ENCODE peak calls at places on chromosomes 1 and 21, in six cellular contexts. One of them, this sample, is unnamed.

GRCh38 chr1:244918422-244919319 is 54.3 kb upstream of the HNRNPU start:
- DNase-seq in heart left ventricle: peak; percentile 73
- DNase-seq in prostate gland: peak; percentile 8
- DNase-seq in neuronal stem cell: peak; percentile 21
- DNase-seq in CD8-positive, alpha-beta T cell: peak; percentile 83
- DNase-seq in mesendoderm: peak; percentile 22
- DNase-seq in this sample: peak; percentile 72

GRCh38 chr1:214435867-214436266 is 115.5 kb downstream of the PTPN14 start:
- DNase-seq in neuronal stem cell: no peak
- DNase-seq in heart left ventricle: no peak
- DNase-seq in mesendoderm: no peak
- DNase-seq in prostate gland: no peak
- DNase-seq in CD8-positive, alpha-beta T cell: no peak
- DNase-seq in this sample: no peak

GRCh38 chr1:151612506-151613274 is 840 bp downstream of the SNX27 start:
- DNase-seq in neuronal stem cell: no peak
- DNase-seq in CD8-positive, alpha-beta T cell: peak; percentile 34
- DNase-seq in mesendoderm: peak; percentile 61
- DNase-seq in heart left ventricle: peak; percentile 70
- DNase-seq in prostate gland: peak; percentile 7
- DNase-seq in this sample: peak; percentile 17

GRCh38 chr21:34545079-34545884 is 33.3 kb upstream of the KCNE1 start:
- DNase-seq in mesendoderm: peak; percentile 68
- DNase-seq in heart left ventricle: no peak
- DNase-seq in prostate gland: no peak
- DNase-seq in CD8-positive, alpha-beta T cell: no peak
- DNase-seq in neuronal stem cell: no peak
- DNase-seq in this sample: peak; percentile 45

GRCh38 chr1:162366671-162367070 is 10.0 kb downstream of the SPATA46 start:
- DNase-seq in neuronal stem cell: no peak
- DNase-seq in mesendoderm: no peak
- DNase-seq in CD8-positive, alpha-beta T cell: no peak
- DNase-seq in prostate gland: no peak
- DNase-seq in heart left ventricle: no peak
- DNase-seq in this sample: no peak

GRCh38 chr1:150144606-150145005 is 5.1 kb upstream of the PLEKHO1 start:
- DNase-seq in mesendoderm: no peak
- DNase-seq in neuronal stem cell: no peak
- DNase-seq in CD8-positive, alpha-beta T cell: no peak
- DNase-seq in prostate gland: no peak
- DNase-seq in heart left ventricle: no peak
- DNase-seq in this sample: no peak

GRCh38 chr1:218165687-218166088 is 119.4 kb upstream of the RRP15 start:
- DNase-seq in CD8-positive, alpha-beta T cell: no peak
- DNase-seq in mesendoderm: no peak
- DNase-seq in neuronal stem cell: peak; percentile 5
- DNase-seq in heart left ventricle: no peak
- DNase-seq in prostate gland: no peak
- DNase-seq in this sample: no peak

GRCh38 chr1:98086796-98087195 is 166.0 kb upstream of the DPYD start:
- DNase-seq in heart left ventricle: no peak
- DNase-seq in CD8-positive, alpha-beta T cell: no peak
- DNase-seq in neuronal stem cell: peak; percentile 29
- DNase-seq in mesendoderm: peak; percentile 97
- DNase-seq in prostate gland: no peak
- DNase-seq in this sample: no peak

GRCh38 chr1:205273551-205273982 is 45.8 kb downstream of the TMCC2 start:
- DNase-seq in heart left ventricle: peak; percentile 90
- DNase-seq in mesendoderm: peak; percentile 90
- DNase-seq in neuronal stem cell: peak; percentile 81
- DNase-seq in CD8-positive, alpha-beta T cell: peak; percentile 83
- DNase-seq in prostate gland: peak; percentile 87
- DNase-seq in this sample: peak; percentile 91

GRCh38 chr1:50724626-50725286 is 235.3 kb downstream of the FAF1 start:
- DNase-seq in mesendoderm: no peak
- DNase-seq in prostate gland: no peak
- DNase-seq in neuronal stem cell: no peak
- DNase-seq in heart left ventricle: no peak
- DNase-seq in CD8-positive, alpha-beta T cell: no peak
- DNase-seq in this sample: no peak

GRCh38 chr1:183267646-183268431 is 81.8 kb downstream of the LAMC2 start:
- DNase-seq in prostate gland: no peak
- DNase-seq in heart left ventricle: no peak
- DNase-seq in mesendoderm: no peak
- DNase-seq in neuronal stem cell: no peak
- DNase-seq in CD8-positive, alpha-beta T cell: no peak
- DNase-seq in this sample: no peak

GRCh38 chr1:191160837-191161236 is 683.2 kb upstream of the BRINP3 start:
- DNase-seq in prostate gland: no peak
- DNase-seq in mesendoderm: no peak
- DNase-seq in heart left ventricle: no peak
- DNase-seq in neuronal stem cell: no peak
- DNase-seq in CD8-positive, alpha-beta T cell: no peak
- DNase-seq in this sample: no peak

GRCh38 chr1:6090996-6091822 is 45.5 kb downstream of the KCNAB2 start:
- DNase-seq in prostate gland: no peak
- DNase-seq in mesendoderm: no peak
- DNase-seq in neuronal stem cell: no peak
- DNase-seq in heart left ventricle: no peak
- DNase-seq in CD8-positive, alpha-beta T cell: no peak
- DNase-seq in this sample: no peak

GRCh38 chr1:47935856-47936255 is 61.3 kb downstream of the TRABD2B start:
- DNase-seq in CD8-positive, alpha-beta T cell: no peak
- DNase-seq in neuronal stem cell: no peak
- DNase-seq in mesendoderm: no peak
- DNase-seq in heart left ventricle: no peak
- DNase-seq in prostate gland: no peak
- DNase-seq in this sample: no peak

GRCh38 chr1:221829327-221830011 is 87.6 kb upstream of the DUSP10 start:
- DNase-seq in neuronal stem cell: no peak
- DNase-seq in mesendoderm: no peak
- DNase-seq in CD8-positive, alpha-beta T cell: peak; percentile 60
- DNase-seq in prostate gland: no peak
- DNase-seq in heart left ventricle: no peak
- DNase-seq in this sample: no peak

GRCh38 chr1:96987186-96987703 is 265.7 kb downstream of the PTBP2 start:
- DNase-seq in neuronal stem cell: no peak
- DNase-seq in heart left ventricle: no peak
- DNase-seq in mesendoderm: no peak
- DNase-seq in CD8-positive, alpha-beta T cell: no peak
- DNase-seq in prostate gland: no peak
- DNase-seq in this sample: no peak

GRCh38 chr21:46344219-46344915 is 20.4 kb downstream of the PCNT start:
- DNase-seq in prostate gland: no peak
- DNase-seq in heart left ventricle: no peak
- DNase-seq in mesendoderm: no peak
- DNase-seq in CD8-positive, alpha-beta T cell: no peak
- DNase-seq in neuronal stem cell: no peak
- DNase-seq in this sample: no peak

GRCh38 chr1:225691377-225691776 is 38.5 kb upstream of the ENAH start:
- DNase-seq in CD8-positive, alpha-beta T cell: no peak
- DNase-seq in heart left ventricle: no peak
- DNase-seq in prostate gland: no peak
- DNase-seq in mesendoderm: no peak
- DNase-seq in neuronal stem cell: no peak
- DNase-seq in this sample: no peak

GRCh38 chr1:228487336-228488106 is at the start of gene RNF187:
- DNase-seq in CD8-positive, alpha-beta T cell: peak; percentile 65
- DNase-seq in prostate gland: peak; percentile 82
- DNase-seq in heart left ventricle: peak; percentile 97
- DNase-seq in mesendoderm: no peak
- DNase-seq in neuronal stem cell: no peak
- DNase-seq in this sample: no peak

GRCh38 chr1:237146247-237146646 is 104.3 kb downstream of the RYR2 start:
- DNase-seq in heart left ventricle: no peak
- DNase-seq in prostate gland: no peak
- DNase-seq in neuronal stem cell: no peak
- DNase-seq in mesendoderm: peak; percentile 51
- DNase-seq in CD8-positive, alpha-beta T cell: no peak
- DNase-seq in this sample: no peak

GRCh38 chr1:147472953-147473734 is 68.2 kb upstream of the BCL9 start:
- DNase-seq in mesendoderm: no peak
- DNase-seq in neuronal stem cell: no peak
- DNase-seq in CD8-positive, alpha-beta T cell: no peak
- DNase-seq in heart left ventricle: no peak
- DNase-seq in prostate gland: no peak
- DNase-seq in this sample: no peak

GRCh38 chr1:159005161-159005560 is 4.5 kb upstream of the IFI16 start:
- DNase-seq in mesendoderm: no peak
- DNase-seq in neuronal stem cell: no peak
- DNase-seq in heart left ventricle: no peak
- DNase-seq in prostate gland: no peak
- DNase-seq in CD8-positive, alpha-beta T cell: no peak
- DNase-seq in this sample: no peak
- H3K27ac ChIP-seq in mesendoderm: peak overlapping the region; percentile 47
- H3K27ac ChIP-seq in neuronal stem cell: no peak overlapping the region
- H3K27ac ChIP-seq in heart left ventricle: peak overlapping the region; percentile 99
- H3K27ac ChIP-seq in prostate gland: no peak overlapping the region
- H3K27ac ChIP-seq in CD8-positive, alpha-beta T cell: no peak overlapping the region
- H3K27ac ChIP-seq in this sample: no peak overlapping the region

GRCh38 chr1:199612976-199613774 is 414.3 kb upstream of the NR5A2 start:
- DNase-seq in mesendoderm: no peak
- DNase-seq in neuronal stem cell: no peak
- DNase-seq in heart left ventricle: no peak
- DNase-seq in CD8-positive, alpha-beta T cell: no peak
- DNase-seq in prostate gland: no peak
- DNase-seq in this sample: no peak
- H3K27ac ChIP-seq in mesendoderm: no peak overlapping the region
- H3K27ac ChIP-seq in neuronal stem cell: no peak overlapping the region
- H3K27ac ChIP-seq in heart left ventricle: no peak overlapping the region
- H3K27ac ChIP-seq in CD8-positive, alpha-beta T cell: no peak overlapping the region
- H3K27ac ChIP-seq in prostate gland: no peak overlapping the region
- H3K27ac ChIP-seq in this sample: no peak overlapping the region

DNA sequence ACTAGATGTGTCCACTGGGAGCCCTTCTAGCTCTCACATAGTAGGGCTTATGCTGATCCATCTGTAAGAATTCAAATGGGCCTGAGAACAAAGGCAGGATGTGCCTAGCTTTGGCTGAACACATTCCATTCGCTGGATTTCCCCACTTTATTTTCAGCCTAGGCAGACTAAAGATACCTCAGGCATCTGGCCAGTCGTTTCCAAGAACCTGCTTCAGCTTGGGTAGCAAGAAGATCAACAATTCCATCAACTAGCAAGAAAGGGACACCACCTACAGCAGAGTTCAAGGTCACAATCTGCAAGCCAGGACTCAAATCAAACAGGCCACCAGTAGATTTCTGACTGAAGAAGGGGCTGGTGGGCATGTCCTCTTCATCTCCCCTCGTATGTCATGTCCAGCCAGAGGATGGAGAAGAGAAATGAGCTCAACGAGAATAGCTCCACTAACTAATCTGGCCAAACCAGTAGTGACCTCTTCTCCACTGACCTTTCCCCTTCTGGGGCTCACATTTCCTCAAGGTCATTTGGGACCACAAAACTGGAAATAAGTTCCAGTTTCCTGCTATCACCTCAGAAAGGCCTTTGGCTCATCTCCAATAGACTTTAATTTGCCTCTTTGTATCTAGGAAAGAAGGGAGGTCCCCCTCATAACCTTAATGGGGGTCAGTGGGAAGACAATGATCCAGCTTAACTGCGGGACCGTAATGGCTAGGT is 14.2 kb downstream of the TXNIP start:
- DNase-seq in heart left ventricle: no peak
- DNase-seq in CD8-positive, alpha-beta T cell: no peak
- DNase-seq in prostate gland: no peak
- DNase-seq in mesendoderm: no peak
- DNase-seq in neuronal stem cell: no peak
- DNase-seq in this sample: no peak
- H3K27ac ChIP-seq in heart left ventricle: peak overlapping the region; percentile 96
- H3K27ac ChIP-seq in CD8-positive, alpha-beta T cell: no peak overlapping the region
- H3K27ac ChIP-seq in prostate gland: peak overlapping the region; percentile 41
- H3K27ac ChIP-seq in mesendoderm: no peak overlapping the region
- H3K27ac ChIP-seq in neuronal stem cell: no peak overlapping the region
- H3K27ac ChIP-seq in this sample: peak overlapping the region; percentile 71

GRCh38 chr1:160125761-160126160 is 10.2 kb downstream of the ATP1A2 start:
- DNase-seq in heart left ventricle: no peak
- DNase-seq in CD8-positive, alpha-beta T cell: no peak
- DNase-seq in neuronal stem cell: no peak
- DNase-seq in prostate gland: no peak
- DNase-seq in mesendoderm: no peak
- DNase-seq in this sample: no peak
- H3K27ac ChIP-seq in heart left ventricle: peak overlapping the region; percentile 27
- H3K27ac ChIP-seq in CD8-positive, alpha-beta T cell: no peak overlapping the region
- H3K27ac ChIP-seq in neuronal stem cell: no peak overlapping the region
- H3K27ac ChIP-seq in prostate gland: no peak overlapping the region
- H3K27ac ChIP-seq in mesendoderm: no peak overlapping the region
- H3K27ac ChIP-seq in this sample: no peak overlapping the region

DNA sequence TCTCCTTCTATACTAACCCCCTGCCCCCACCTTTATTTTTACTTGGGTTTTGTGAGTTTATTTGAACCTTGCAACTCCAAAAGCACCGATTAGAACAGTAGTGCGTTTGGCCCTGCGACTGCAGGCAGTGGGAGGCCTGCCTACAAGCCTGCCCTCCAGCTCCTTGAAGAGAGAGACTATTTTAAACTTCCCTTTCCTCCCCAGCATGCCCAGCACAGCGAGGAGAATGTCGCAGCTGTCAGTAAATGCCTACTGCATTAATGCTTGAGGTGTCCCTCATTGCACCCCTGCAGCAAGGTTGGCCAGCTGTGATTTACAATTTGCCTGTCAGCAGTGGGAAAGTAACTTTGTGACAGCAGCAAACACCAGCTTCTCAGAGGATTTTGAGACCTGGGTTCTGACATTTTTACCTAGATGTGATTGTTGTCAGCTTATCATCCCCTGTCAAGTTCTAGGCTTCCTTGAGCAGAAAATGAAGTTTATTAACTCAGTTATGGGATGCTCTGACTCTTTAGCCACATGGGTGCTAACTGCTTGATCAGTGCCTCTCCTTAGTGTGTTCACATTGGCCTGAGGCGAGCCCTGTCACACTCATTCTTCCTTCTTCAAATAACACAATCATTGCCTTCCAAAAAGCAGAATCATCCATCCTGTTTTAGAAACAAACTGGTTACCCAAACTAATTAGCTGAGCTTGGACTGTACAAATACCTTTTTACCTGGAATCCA is 170.6 kb downstream of the PDE4B start:
- DNase-seq in neuronal stem cell: no peak
- DNase-seq in CD8-positive, alpha-beta T cell: no peak
- DNase-seq in mesendoderm: no peak
- DNase-seq in heart left ventricle: no peak
- DNase-seq in prostate gland: no peak
- DNase-seq in this sample: no peak
- H3K27ac ChIP-seq in neuronal stem cell: no peak overlapping the region
- H3K27ac ChIP-seq in CD8-positive, alpha-beta T cell: no peak overlapping the region
- H3K27ac ChIP-seq in mesendoderm: no peak overlapping the region
- H3K27ac ChIP-seq in heart left ventricle: no peak overlapping the region
- H3K27ac ChIP-seq in prostate gland: no peak overlapping the region
- H3K27ac ChIP-seq in this sample: peak overlapping the region; percentile 85

GRCh38 chr1:109502368-109502851 is 7.1 kb downstream of the AMIGO1 start:
- DNase-seq in CD8-positive, alpha-beta T cell: peak; percentile 81
- DNase-seq in prostate gland: no peak
- DNase-seq in neuronal stem cell: no peak
- DNase-seq in mesendoderm: no peak
- DNase-seq in heart left ventricle: no peak
- DNase-seq in this sample: no peak
- H3K27ac ChIP-seq in CD8-positive, alpha-beta T cell: peak overlapping the region; percentile 85
- H3K27ac ChIP-seq in prostate gland: no peak overlapping the region
- H3K27ac ChIP-seq in neuronal stem cell: no peak overlapping the region
- H3K27ac ChIP-seq in mesendoderm: no peak overlapping the region
- H3K27ac ChIP-seq in heart left ventricle: peak overlapping the region; percentile 61
- H3K27ac ChIP-seq in this sample: peak overlapping the region; percentile 1